ENCODE peak calls at places on chromosome 13, in six cellular contexts. R is mesenchymal stem cell, E is IMR-90, L is H1, K is neuronal stem cell, G is trophoblast cell. V is an unnamed sample.

GRCh38 chr13:36839281-36839680 is 20.3 kb downstream of the RFXAP start:
- DNase-seq in R (no peak), E (no peak), L (no peak), K (no peak), G (peak; percentile 57), V (peak; percentile 42)

GRCh38 chr13:31538067-31539042 is 201.0 kb upstream of the RXFP2 start:
- DNase-seq in R (peak; percentile 25), E (peak; percentile 45), L (no peak), K (no peak), G (no peak), V (peak; percentile 56)

GRCh38 chr13:65971541-65971940 is 1258.6 kb downstream of the PCDH9 start:
- DNase-seq in R (no peak), E (no peak), L (no peak), K (peak; percentile 12), G (no peak), V (peak; percentile 34)

GRCh38 chr13:101951114-101951513 is 450.7 kb downstream of the FGF14 start:
- DNase-seq in R (no peak), E (no peak), L (no peak), K (no peak), G (no peak), V (no peak)

GRCh38 chr13:81927347-81927746 is 1586.4 kb upstream of the SPRY2 start:
- DNase-seq in R (peak; percentile 17), E (no peak), L (no peak), K (no peak), G (no peak), V (peak; percentile 61)

GRCh38 chr13:36549771-36550170 is 117.5 kb downstream of the CCNA1 start:
- DNase-seq in R (no peak), E (no peak), L (no peak), K (peak; percentile 15), G (no peak), V (no peak)

GRCh38 chr13:39913928-39914327 is 258.5 kb downstream of the COG6 start:
- DNase-seq in R (peak; percentile 17), E (no peak), L (no peak), K (no peak), G (no peak), V (no peak)

GRCh38 chr13:32829269-32829668 is 187.0 kb upstream of the KL start:
- DNase-seq in R (no peak), E (no peak), L (no peak), K (no peak), G (no peak), V (no peak)

GRCh38 chr13:108702171-108702570 is 72.8 kb downstream of the MYO16 start:
- DNase-seq in R (no peak), E (no peak), L (no peak), K (no peak), G (no peak), V (no peak)

GRCh38 chr13:107563099-107563925 is 652.0 kb downstream of the LIG4 start:
- DNase-seq in R (no peak), E (no peak), L (no peak), K (peak; percentile 37), G (no peak), V (peak; percentile 72)

GRCh38 chr13:84446972-84447700 is 564.9 kb upstream of the SLITRK1 start:
- DNase-seq in R (no peak), E (no peak), L (peak; percentile 38), K (no peak), G (no peak), V (peak; percentile 41)

GRCh38 chr13:55576389-55576788 is 1564.3 kb upstream of the PRR20A start:
- DNase-seq in R (no peak), E (no peak), L (no peak), K (no peak), G (no peak), V (peak; percentile 32)

GRCh38 chr13:36666482-36667264 is 7.1 kb upstream of the SERTM1 start:
- DNase-seq in R (no peak), E (no peak), L (no peak), K (no peak), G (no peak), V (no peak)

GRCh38 chr13:113146750-113147149 is 11.7 kb upstream of the PROZ start:
- DNase-seq in R (no peak), E (no peak), L (no peak), K (no peak), G (no peak), V (no peak)

GRCh38 chr13:112363867-112364528 is 12.2 kb upstream of the SPACA7 start:
- DNase-seq in R (no peak), E (no peak), L (no peak), K (no peak), G (no peak), V (no peak)

GRCh38 chr13:31408927-31409326 is 209.2 kb downstream of the B3GLCT start:
- DNase-seq in R (no peak), E (no peak), L (no peak), K (no peak), G (no peak), V (no peak)

GRCh38 chr13:30410705-30411125 is 11.6 kb upstream of the UBE2L5 start:
- DNase-seq in R (no peak), E (peak; percentile 17), L (no peak), K (no peak), G (no peak), V (no peak)

GRCh38 chr13:75458696-75459422 is 23.1 kb downstream of the TBC1D4 start:
- DNase-seq in R (no peak), E (no peak), L (no peak), K (no peak), G (no peak), V (peak; percentile 29)

GRCh38 chr13:32791545-32792172 is 205.4 kb downstream of the PDS5B start:
- DNase-seq in R (peak; percentile 15), E (peak; percentile 35), L (no peak), K (no peak), G (no peak), V (no peak)

GRCh38 chr13:74145249-74145970 is 11.2 kb upstream of the KLF12 start:
- DNase-seq in R (peak; percentile 70), E (peak; percentile 91), L (no peak), K (no peak), G (no peak), V (no peak)

GRCh38 chr13:45299194-45299593 is 41.8 kb downstream of the TPT1 start:
- DNase-seq in R (no peak), E (peak; percentile 45), L (no peak), K (no peak), G (no peak), V (no peak)

GRCh38 chr13:45300190-45300985 is 40.6 kb downstream of the TPT1 start:
- DNase-seq in R (no peak), E (no peak), L (no peak), K (no peak), G (no peak), V (peak; percentile 22)

GRCh38 chr13:45298206-45298505 is 42.8 kb downstream of the TPT1 start:
- DNase-seq in R (no peak), E (no peak), L (no peak), K (no peak), G (no peak), V (no peak)

GRCh38 chr13:45303866-45304265 is 37.1 kb downstream of the TPT1 start:
- DNase-seq in R (no peak), E (no peak), L (no peak), K (no peak), G (no peak), V (no peak)

GRCh38 chr13:45301263-45301662 is 39.7 kb downstream of the TPT1 start:
- DNase-seq in R (no peak), E (no peak), L (no peak), K (no peak), G (no peak), V (no peak)
- H3K4me3 ChIP-seq in R (no peak overlapping the region), E (no peak overlapping the region), L (no peak overlapping the region), K (no peak overlapping the region), G (no peak overlapping the region), V (no peak overlapping the region)

GRCh38 chr13:26957163-26957562 is 196.6 kb upstream of the GPR12 start:
- DNase-seq in R (no peak), E (no peak), L (no peak), K (no peak), G (peak; percentile 23), V (no peak)
- H3K27me3 ChIP-seq in R (peaks cover 93% of the 10 kb centered on the region), E (peaks cover 57% of the 10 kb centered on the region), L (no peaks in the 10 kb centered on the region), K (peaks cover 26% of the 10 kb centered on the region), G (no peaks in the 10 kb centered on the region), V (no peaks in the 10 kb centered on the region)

GRCh38 chr13:60164490-60164889 is 762 bp upstream of the DIAPH3 start:
- DNase-seq in R (no peak), E (peak; percentile 2), L (no peak), K (no peak), G (no peak), V (peak; percentile 74)

GRCh38 chr13:60162096-60162495 is 1.6 kb downstream of the DIAPH3 start:
- DNase-seq in R (no peak), E (peak; percentile 6), L (no peak), K (no peak), G (no peak), V (no peak)

GRCh38 chr13:60167121-60167520 is 3.4 kb upstream of the DIAPH3 start:
- DNase-seq in R (no peak), E (no peak), L (no peak), K (no peak), G (peak; percentile 86), V (peak; percentile 19)

GRCh38 chr13:60165391-60166099 is 1.8 kb upstream of the DIAPH3 start:
- DNase-seq in R (no peak), E (peak; percentile 75), L (no peak), K (no peak), G (no peak), V (peak; percentile 96)

DNA sequence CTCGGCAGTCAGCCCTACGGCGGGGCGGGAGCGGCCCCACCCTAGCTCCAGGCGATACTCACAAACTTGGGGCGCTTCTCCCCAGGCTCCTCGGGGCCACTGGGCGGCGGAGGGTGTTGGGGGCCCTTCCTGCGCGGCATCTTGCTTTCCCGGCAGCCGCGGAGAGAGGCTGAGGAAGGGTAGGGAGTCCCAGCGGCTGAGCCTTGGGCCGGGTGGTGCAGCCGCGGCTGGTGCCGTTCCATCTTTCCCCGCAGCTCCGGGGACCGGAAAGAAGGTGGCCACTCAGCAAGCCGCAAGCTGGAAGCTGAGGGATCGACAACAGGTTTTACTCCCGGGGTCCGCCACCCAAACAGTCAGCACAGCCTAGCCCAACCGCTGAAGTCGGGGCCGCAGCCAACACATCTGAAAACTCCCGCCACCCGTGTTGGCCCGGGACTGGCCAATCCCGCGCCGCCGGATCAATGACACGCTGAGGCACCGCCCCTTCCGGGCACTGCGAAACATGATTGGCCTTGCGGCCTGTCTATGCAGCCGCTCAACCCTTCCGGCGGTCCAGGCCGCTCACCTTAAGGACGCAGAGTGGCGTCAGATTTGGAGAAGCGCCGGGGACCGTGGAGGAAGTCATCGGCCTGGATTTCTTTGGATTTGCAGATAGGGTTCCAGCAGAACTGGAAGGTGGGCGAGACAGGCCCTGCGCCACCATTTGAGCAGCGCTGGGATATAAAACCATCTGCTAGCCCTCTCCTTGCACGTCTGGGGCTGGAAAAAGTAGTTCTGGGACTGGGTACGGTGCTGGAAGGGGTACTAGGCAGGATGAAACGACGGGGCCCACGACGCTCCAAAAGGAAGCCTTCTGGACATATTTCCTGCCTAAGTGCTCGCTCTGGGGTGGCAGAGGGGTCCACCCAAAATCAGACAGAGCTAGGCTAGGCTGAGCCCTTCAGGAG is at the start of gene DIAPH3:
- DNase-seq in R (peak; percentile 95), E (peak; percentile 95), L (peak; percentile 98), K (peak; percentile 92), G (peak; percentile 97), V (peak; percentile 98)
- H3K4ac ChIP-seq in R (peak within 1 kb of the TSS; percentile 97), E (peak within 1 kb of the TSS; percentile 87), L (no peak within 1 kb of the TSS), K (no peak within 1 kb of the TSS), G (peak within 1 kb of the TSS; percentile 87), V (peak within 1 kb of the TSS; percentile 94)

DNA sequence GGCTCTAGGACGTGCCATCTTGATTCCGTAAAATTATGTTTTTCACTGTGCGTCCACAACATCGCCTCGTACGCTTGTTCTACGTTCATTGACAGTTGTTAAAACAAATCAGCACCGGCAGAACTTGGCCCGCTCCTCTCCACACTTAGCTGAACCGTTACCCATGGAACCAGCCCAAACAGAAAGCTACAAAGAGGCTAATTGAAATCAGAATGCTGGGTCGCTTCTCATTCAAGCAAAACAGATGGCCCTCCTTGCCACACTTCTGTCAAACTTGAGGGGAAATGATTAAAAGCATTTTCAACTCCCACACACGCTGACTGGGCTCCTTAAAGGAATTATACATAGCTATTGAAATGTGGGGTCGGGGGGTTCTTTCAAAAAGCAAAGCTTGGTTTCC is 71.6 kb downstream of the TM9SF2 start:
- DNase-seq in R (no peak), E (no peak), L (no peak), K (no peak), G (no peak), V (no peak)
- H3K4me3 ChIP-seq in R (peak overlapping the region; percentile 41), E (no peak overlapping the region), L (no peak overlapping the region), K (no peak overlapping the region), G (no peak overlapping the region), V (no peak overlapping the region)